ENCODE peak calls at places on chromosomes 12 and 14, in five cellular contexts. X is GM13976, H is H9, I is AG10803, O is Peyer's patch. U is an unnamed sample.

GRCh38 chr12:15256760-15257159 is 35.5 kb upstream of the RERG start:
- DNase-seq in X (no peak), H (no peak), I (peak; percentile 66), O (no peak), U (no peak)

GRCh38 chr14:38762845-38763244 is 340.2 kb downstream of the SEC23A start:
- DNase-seq in X (no peak), H (no peak), I (no peak), O (no peak), U (no peak)

GRCh38 chr12:93378373-93379310 is 917 bp downstream of the NUDT4 start:
- DNase-seq in X (peak; percentile 69), H (peak; percentile 49), I (peak; percentile 92), O (peak; percentile 75), U (no peak)

GRCh38 chr12:101671157-101671791 is 26.2 kb upstream of the CHPT1 start:
- DNase-seq in X (peak; percentile 24), H (no peak), I (no peak), O (peak; percentile 80), U (no peak)

GRCh38 chr12:106369624-106370346 is 12.2 kb downstream of the POLR3B start:
- DNase-seq in X (no peak), H (no peak), I (peak; percentile 88), O (no peak), U (no peak)

GRCh38 chr14:69424139-69424923 is 25.8 kb downstream of the SLC39A9 start:
- DNase-seq in X (no peak), H (no peak), I (peak; percentile 17), O (no peak), U (no peak)

GRCh38 chr14:32593290-32593942 is 264.3 kb downstream of the AKAP6 start:
- DNase-seq in X (no peak), H (no peak), I (peak; percentile 94), O (no peak), U (no peak)

GRCh38 chr14:102949801-102950451 is 27.5 kb downstream of the AMN start:
- DNase-seq in X (no peak), H (no peak), I (peak; percentile 40), O (no peak), U (peak; percentile 66)

GRCh38 chr14:58555647-58556046 is 82.1 kb upstream of the DACT1 start:
- DNase-seq in X (no peak), H (no peak), I (no peak), O (no peak), U (no peak)

GRCh38 chr14:74140374-74140850 is 55.7 kb downstream of the LIN52 start:
- DNase-seq in X (no peak), H (no peak), I (peak; percentile 7), O (peak; percentile 86), U (no peak)

GRCh38 chr12:112798019-112798760 is 6.6 kb downstream of the RPH3A start:
- DNase-seq in X (no peak), H (no peak), I (no peak), O (no peak), U (no peak)

GRCh38 chr14:38042356-38042755 is 165.3 kb upstream of the SSTR1 start:
- DNase-seq in X (no peak), H (no peak), I (peak; percentile 79), O (no peak), U (no peak)

GRCh38 chr12:67593041-67593870 is 55.3 kb upstream of the DYRK2 start:
- DNase-seq in X (no peak), H (no peak), I (peak; percentile 37), O (peak; percentile 88), U (peak; percentile 65)

GRCh38 chr12:92111256-92111655 is 34.4 kb downstream of the BTG1 start:
- DNase-seq in X (no peak), H (no peak), I (no peak), O (no peak), U (no peak)

GRCh38 chr12:61713121-61713520 is 547.1 kb upstream of the USP15 start:
- DNase-seq in X (no peak), H (no peak), I (no peak), O (no peak), U (no peak)

GRCh38 chr14:33484264-33484663 is 466.6 kb downstream of the EGLN3 start:
- DNase-seq in X (no peak), H (no peak), I (no peak), O (no peak), U (no peak)

GRCh38 chr14:51041853-51042252 is 53.1 kb downstream of the TRIM9 start:
- DNase-seq in X (no peak), H (no peak), I (no peak), O (no peak), U (no peak)

GRCh38 chr12:95623554-95624170 is 72.4 kb upstream of the USP44 start:
- DNase-seq in X (peak; percentile 62), H (peak; percentile 96), I (peak; percentile 96), O (peak; percentile 81), U (peak; percentile 65)

GRCh38 chr12:93804392-93805179 is 127.4 kb downstream of the CRADD start:
- DNase-seq in X (no peak), H (no peak), I (peak; percentile 58), O (no peak), U (no peak)

GRCh38 chr12:24909667-24910066 is 39.2 kb downstream of the BCAT1 start:
- DNase-seq in X (no peak), H (no peak), I (peak; percentile 86), O (peak; percentile 59), U (no peak)

GRCh38 chr12:14272954-14273910 is 92.2 kb upstream of the ATF7IP start:
- DNase-seq in X (no peak), H (no peak), I (no peak), O (no peak), U (no peak)

GRCh38 chr14:68627868-68628604 is 164.8 kb downstream of the ZFP36L1 start:
- DNase-seq in X (peak; percentile 76), H (peak; percentile 85), I (no peak), O (peak; percentile 86), U (peak; percentile 55)

GRCh38 chr12:90174198-90174510 is 465.5 kb upstream of the ATP2B1 start:
- DNase-seq in X (no peak), H (no peak), I (no peak), O (no peak), U (no peak)

GRCh38 chr14:20429801-20430669 is 5.9 kb downstream of the KLHL33 start:
- DNase-seq in X (no peak), H (no peak), I (no peak), O (no peak), U (no peak)

GRCh38 chr14:104776481-104776880 is 19.1 kb downstream of the AKT1 start:
- DNase-seq in X (no peak), H (no peak), I (no peak), O (no peak), U (no peak)

GRCh38 chr12:11758838-11759509 is 109.5 kb downstream of the ETV6 start:
- DNase-seq in X (no peak), H (no peak), I (no peak), O (peak; percentile 81), U (no peak)

GRCh38 chr12:24069532-24070395 is 120.3 kb upstream of the SOX5 start:
- DNase-seq in X (no peak), H (peak; percentile 38), I (no peak), O (no peak), U (no peak)

GRCh38 chr12:118068361-118068958 is 7.5 kb upstream of the WSB2 start:
- DNase-seq in X (no peak), H (no peak), I (no peak), O (no peak), U (no peak)

GRCh38 chr14:21924479-21924878 is 250.9 kb upstream of the OR4E1 start:
- DNase-seq in X (no peak), H (peak; percentile 46), I (no peak), O (peak; percentile 91), U (no peak)
- TF ChIP-seq CTCF in X (no peak), H (no peak), I (no peak), O (no peak), U (no peak)

DNA sequence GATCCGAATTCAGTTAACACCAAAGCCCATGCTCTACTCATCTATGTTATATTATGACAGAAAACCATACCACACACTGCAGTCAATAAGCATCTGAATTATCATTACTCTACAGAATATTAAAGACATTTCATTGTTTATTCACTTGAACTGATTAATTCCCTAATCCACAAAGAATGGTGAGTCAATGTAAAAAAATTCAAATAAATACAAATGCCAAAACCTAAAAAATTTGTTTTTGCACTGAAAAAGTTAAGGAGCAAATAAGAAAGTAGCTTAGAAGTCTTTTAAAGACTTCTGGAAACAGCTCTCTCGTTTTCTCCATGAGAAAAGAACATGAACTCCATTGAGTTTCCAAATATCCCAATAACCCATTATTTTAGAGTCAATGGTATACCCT is 13.6 kb downstream of the NID2 start:
- DNase-seq in X (no peak), H (no peak), I (peak; percentile 53), O (no peak), U (no peak)
- TF ChIP-seq CTCF in X (no peak), H (no peak), I (no peak), O (no peak), U (no peak)

GRCh38 chr14:45838597-45838996 is 585.6 kb upstream of the MIS18BP1 start:
- DNase-seq in X (peak; percentile 1), H (no peak), I (no peak), O (no peak), U (no peak)
- TF ChIP-seq CTCF in X (no peak), H (peak; percentile 49), I (no peak), O (no peak), U (peak; percentile 66)

GRCh38 chr12:108236366-108236765 is 102.7 kb downstream of the CMKLR1 start:
- DNase-seq in X (no peak), H (no peak), I (no peak), O (no peak), U (no peak)

GRCh38 chr12:108231909-108232434 is 102.9 kb downstream of the WSCD2 start:
- DNase-seq in X (no peak), H (no peak), I (no peak), O (no peak), U (no peak)

GRCh38 chr12:108235231-108235959 is 103.7 kb downstream of the CMKLR1 start:
- DNase-seq in X (no peak), H (no peak), I (no peak), O (no peak), U (no peak)

GRCh38 chr12:108232565-108232964 is 103.5 kb downstream of the WSCD2 start:
- DNase-seq in X (no peak), H (no peak), I (no peak), O (no peak), U (no peak)

DNA sequence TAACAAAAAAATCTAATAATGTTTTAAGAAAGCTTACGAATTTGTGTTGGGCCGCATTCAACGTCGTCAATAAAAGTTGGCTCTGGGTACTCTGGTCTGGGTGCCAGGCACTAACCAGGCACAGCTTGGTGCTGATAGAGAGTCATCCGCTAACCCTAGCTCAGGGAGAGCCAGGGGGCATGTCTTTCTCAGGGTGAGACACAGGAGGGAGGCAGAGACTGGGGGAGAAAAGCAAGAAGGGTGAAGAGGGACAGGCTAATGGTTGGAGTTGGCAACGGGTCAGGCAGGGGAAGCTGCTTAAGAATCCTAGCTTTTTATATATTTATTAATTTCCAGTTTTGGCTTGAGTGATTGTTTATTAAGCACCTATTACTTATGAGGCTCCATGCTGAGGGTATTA is 105.0 kb downstream of the CMKLR1 start:
- DNase-seq in X (no peak), H (no peak), I (peak; percentile 22), O (no peak), U (no peak)
- TF ChIP-seq CTCF in X (peak; percentile 38), H (peak; percentile 25), I (peak; percentile 40), O (no peak), U (no peak)

GRCh38 chr12:45914090-45914489 is 76.3 kb downstream of the SCAF11 start:
- DNase-seq in X (peak; percentile 33), H (no peak), I (peak; percentile 82), O (no peak), U (no peak)
- TF ChIP-seq CTCF in X (no peak), H (no peak), I (no peak), O (no peak), U (no peak)

GRCh38 chr12:132489602-132490239 is at the start of gene FBRSL1:
- DNase-seq in X (peak; percentile 100), H (peak; percentile 94), I (peak; percentile 76), O (peak; percentile 97), U (no peak)
- TF ChIP-seq CTCF in X (no peak), H (no peak), I (no peak), O (no peak), U (no peak)